ENCODE peak calls at places on chromosome X, in nine cellular contexts. One of them, this sample, is unnamed.

GRCh38 chrX:47566841-47567240 is 5.8 kb downstream of the ARAF start:
- DNase-seq in Caco-2: no peak
- DNase-seq in fibroblast of pulmonary artery: no peak
- DNase-seq in cardiac muscle cell: no peak
- DNase-seq in K562: no peak
- DNase-seq in OCI-LY7: no peak
- DNase-seq in fibroblast of mammary gland: no peak
- DNase-seq in dorsolateral prefrontal cortex: no peak
- DNase-seq in foreskin fibroblast: no peak
- DNase-seq in this sample: no peak

GRCh38 chrX:37802028-37802427 is 22.2 kb downstream of the CYBB start:
- DNase-seq in cardiac muscle cell: no peak
- DNase-seq in fibroblast of pulmonary artery: peak
- DNase-seq in OCI-LY7: no peak
- DNase-seq in fibroblast of mammary gland: no peak
- DNase-seq in foreskin fibroblast: no peak
- DNase-seq in K562: no peak
- DNase-seq in Caco-2: no peak
- DNase-seq in dorsolateral prefrontal cortex: no peak
- DNase-seq in this sample: no peak

GRCh38 chrX:72126048-72126415 is 5.7 kb downstream of the RTL5 start:
- DNase-seq in foreskin fibroblast: no peak
- DNase-seq in OCI-LY7: no peak
- DNase-seq in dorsolateral prefrontal cortex: no peak
- DNase-seq in fibroblast of mammary gland: peak
- DNase-seq in fibroblast of pulmonary artery: peak
- DNase-seq in K562: no peak
- DNase-seq in Caco-2: no peak
- DNase-seq in cardiac muscle cell: no peak
- DNase-seq in this sample: no peak

GRCh38 chrX:66030505-66031317 is 9.2 kb downstream of the VSIG4 start:
- DNase-seq in foreskin fibroblast: no peak
- DNase-seq in fibroblast of pulmonary artery: peak
- DNase-seq in fibroblast of mammary gland: peak
- DNase-seq in dorsolateral prefrontal cortex: no peak
- DNase-seq in K562: peak
- DNase-seq in Caco-2: no peak
- DNase-seq in cardiac muscle cell: peak
- DNase-seq in OCI-LY7: peak
- DNase-seq in this sample: peak

GRCh38 chrX:44058339-44058738 is 85.1 kb upstream of the NDP start:
- DNase-seq in dorsolateral prefrontal cortex: no peak
- DNase-seq in K562: no peak
- DNase-seq in cardiac muscle cell: no peak
- DNase-seq in foreskin fibroblast: no peak
- DNase-seq in OCI-LY7: no peak
- DNase-seq in fibroblast of mammary gland: no peak
- DNase-seq in fibroblast of pulmonary artery: no peak
- DNase-seq in Caco-2: no peak
- DNase-seq in this sample: no peak

GRCh38 chrX:2629316-2630168 is 61.6 kb upstream of the CD99 start:
- DNase-seq in fibroblast of mammary gland: no peak
- DNase-seq in Caco-2: peak
- DNase-seq in dorsolateral prefrontal cortex: no peak
- DNase-seq in foreskin fibroblast: no peak
- DNase-seq in cardiac muscle cell: no peak
- DNase-seq in fibroblast of pulmonary artery: no peak
- DNase-seq in K562: peak
- DNase-seq in OCI-LY7: peak
- DNase-seq in this sample: no peak

GRCh38 chrX:50609796-50610195 is 139.2 kb upstream of the DGKK start:
- DNase-seq in dorsolateral prefrontal cortex: no peak
- DNase-seq in OCI-LY7: no peak
- DNase-seq in Caco-2: no peak
- DNase-seq in fibroblast of pulmonary artery: no peak
- DNase-seq in foreskin fibroblast: no peak
- DNase-seq in K562: no peak
- DNase-seq in fibroblast of mammary gland: peak
- DNase-seq in cardiac muscle cell: no peak
- DNase-seq in this sample: peak

GRCh38 chrX:1451251-1451675 is 1.4 kb downstream of the ASMTL start:
- DNase-seq in fibroblast of pulmonary artery: no peak
- DNase-seq in fibroblast of mammary gland: no peak
- DNase-seq in K562: no peak
- DNase-seq in cardiac muscle cell: no peak
- DNase-seq in Caco-2: no peak
- DNase-seq in foreskin fibroblast: no peak
- DNase-seq in OCI-LY7: no peak
- DNase-seq in dorsolateral prefrontal cortex: no peak
- DNase-seq in this sample: no peak

GRCh38 chrX:71118985-71119535 is 664 bp downstream of the MED12 start:
- DNase-seq in Caco-2: no peak
- DNase-seq in cardiac muscle cell: no peak
- DNase-seq in K562: peak
- DNase-seq in dorsolateral prefrontal cortex: no peak
- DNase-seq in fibroblast of pulmonary artery: no peak
- DNase-seq in OCI-LY7: no peak
- DNase-seq in fibroblast of mammary gland: no peak
- DNase-seq in foreskin fibroblast: no peak
- DNase-seq in this sample: no peak

GRCh38 chrX:11758400-11759171 is 549 bp downstream of the MSL3 start:
- DNase-seq in fibroblast of mammary gland: peak
- DNase-seq in dorsolateral prefrontal cortex: peak
- DNase-seq in K562: peak
- DNase-seq in foreskin fibroblast: peak
- DNase-seq in OCI-LY7: peak
- DNase-seq in cardiac muscle cell: peak
- DNase-seq in fibroblast of pulmonary artery: peak
- DNase-seq in Caco-2: peak
- DNase-seq in this sample: peak

GRCh38 chrX:135433531-135434257 is 11.9 kb downstream of the SMIM10L2A start:
- DNase-seq in fibroblast of mammary gland: no peak
- DNase-seq in K562: no peak
- DNase-seq in dorsolateral prefrontal cortex: no peak
- DNase-seq in Caco-2: no peak
- DNase-seq in foreskin fibroblast: no peak
- DNase-seq in fibroblast of pulmonary artery: no peak
- DNase-seq in OCI-LY7: no peak
- DNase-seq in cardiac muscle cell: no peak
- DNase-seq in this sample: no peak

GRCh38 chrX:48498374-48498809 is 10.4 kb upstream of the PORCN start:
- DNase-seq in dorsolateral prefrontal cortex: no peak
- DNase-seq in cardiac muscle cell: no peak
- DNase-seq in OCI-LY7: no peak
- DNase-seq in fibroblast of mammary gland: peak
- DNase-seq in foreskin fibroblast: peak
- DNase-seq in fibroblast of pulmonary artery: peak
- DNase-seq in Caco-2: no peak
- DNase-seq in K562: no peak
- DNase-seq in this sample: peak

GRCh38 chrX:47380268-47380667 is 9.9 kb downstream of the ZNF157 start:
- DNase-seq in fibroblast of pulmonary artery: no peak
- DNase-seq in OCI-LY7: no peak
- DNase-seq in K562: no peak
- DNase-seq in foreskin fibroblast: peak
- DNase-seq in Caco-2: no peak
- DNase-seq in cardiac muscle cell: no peak
- DNase-seq in fibroblast of mammary gland: peak
- DNase-seq in dorsolateral prefrontal cortex: no peak
- DNase-seq in this sample: peak

GRCh38 chrX:69229436-69229835 is 64.2 kb upstream of the PJA1 start:
- DNase-seq in K562: no peak
- DNase-seq in dorsolateral prefrontal cortex: no peak
- DNase-seq in foreskin fibroblast: peak
- DNase-seq in cardiac muscle cell: no peak
- DNase-seq in fibroblast of pulmonary artery: peak
- DNase-seq in OCI-LY7: no peak
- DNase-seq in fibroblast of mammary gland: peak
- DNase-seq in Caco-2: no peak
- DNase-seq in this sample: peak

GRCh38 chrX:73944582-73944947 is 359.4 kb upstream of the ZCCHC13 start:
- DNase-seq in OCI-LY7: no peak
- DNase-seq in foreskin fibroblast: no peak
- DNase-seq in fibroblast of mammary gland: peak
- DNase-seq in dorsolateral prefrontal cortex: no peak
- DNase-seq in cardiac muscle cell: peak
- DNase-seq in K562: no peak
- DNase-seq in fibroblast of pulmonary artery: no peak
- DNase-seq in Caco-2: no peak
- DNase-seq in this sample: no peak

GRCh38 chrX:28099166-28099565 is 117.9 kb upstream of the DCAF8L1 start:
- DNase-seq in foreskin fibroblast: no peak
- DNase-seq in fibroblast of mammary gland: no peak
- DNase-seq in Caco-2: no peak
- DNase-seq in fibroblast of pulmonary artery: peak
- DNase-seq in K562: no peak
- DNase-seq in OCI-LY7: no peak
- DNase-seq in cardiac muscle cell: no peak
- DNase-seq in dorsolateral prefrontal cortex: no peak
- DNase-seq in this sample: no peak
- H3K4me3 ChIP-seq in foreskin fibroblast: no peak
- H3K4me3 ChIP-seq in fibroblast of mammary gland: no peak
- H3K4me3 ChIP-seq in Caco-2: no peak
- H3K4me3 ChIP-seq in fibroblast of pulmonary artery: no peak
- H3K4me3 ChIP-seq in K562: no peak
- H3K4me3 ChIP-seq in OCI-LY7: no peak
- H3K4me3 ChIP-seq in cardiac muscle cell: no peak
- H3K4me3 ChIP-seq in dorsolateral prefrontal cortex: no peak
- H3K4me3 ChIP-seq in this sample: no peak

GRCh38 chrX:88424071-88424470 is 323.0 kb upstream of the CPXCR1 start:
- DNase-seq in dorsolateral prefrontal cortex: no peak
- DNase-seq in Caco-2: no peak
- DNase-seq in cardiac muscle cell: no peak
- DNase-seq in fibroblast of pulmonary artery: no peak
- DNase-seq in K562: no peak
- DNase-seq in fibroblast of mammary gland: no peak
- DNase-seq in foreskin fibroblast: no peak
- DNase-seq in OCI-LY7: no peak
- DNase-seq in this sample: no peak

GRCh38 chrX:88424541-88424940 is 322.5 kb upstream of the CPXCR1 start:
- DNase-seq in OCI-LY7: no peak
- DNase-seq in K562: no peak
- DNase-seq in fibroblast of mammary gland: no peak
- DNase-seq in fibroblast of pulmonary artery: no peak
- DNase-seq in cardiac muscle cell: no peak
- DNase-seq in Caco-2: no peak
- DNase-seq in foreskin fibroblast: no peak
- DNase-seq in dorsolateral prefrontal cortex: no peak
- DNase-seq in this sample: no peak

GRCh38 chrX:88425739-88426138 is 321.3 kb upstream of the CPXCR1 start:
- DNase-seq in foreskin fibroblast: no peak
- DNase-seq in OCI-LY7: no peak
- DNase-seq in fibroblast of pulmonary artery: peak
- DNase-seq in Caco-2: peak
- DNase-seq in dorsolateral prefrontal cortex: no peak
- DNase-seq in K562: no peak
- DNase-seq in cardiac muscle cell: peak
- DNase-seq in fibroblast of mammary gland: peak
- DNase-seq in this sample: no peak
- TF ChIP-seq CTCF in foreskin fibroblast: no peak
- TF ChIP-seq CTCF in OCI-LY7: no peak
- TF ChIP-seq CTCF in fibroblast of pulmonary artery: peak
- TF ChIP-seq CTCF in Caco-2: no peak
- TF ChIP-seq CTCF in dorsolateral prefrontal cortex: peak
- TF ChIP-seq CTCF in K562: no peak
- TF ChIP-seq CTCF in cardiac muscle cell: no peak
- TF ChIP-seq CTCF in fibroblast of mammary gland: no peak
- TF ChIP-seq CTCF in this sample: no peak

GRCh38 chrX:103309860-103310591 is 764 bp downstream of the BEX2 start:
- DNase-seq in K562: no peak
- DNase-seq in fibroblast of mammary gland: no peak
- DNase-seq in Caco-2: no peak
- DNase-seq in OCI-LY7: no peak
- DNase-seq in dorsolateral prefrontal cortex: no peak
- DNase-seq in fibroblast of pulmonary artery: no peak
- DNase-seq in foreskin fibroblast: no peak
- DNase-seq in cardiac muscle cell: peak
- DNase-seq in this sample: no peak

GRCh38 chrX:103310592-103311400 is at the start of gene BEX2:
- DNase-seq in dorsolateral prefrontal cortex: peak
- DNase-seq in K562: peak
- DNase-seq in OCI-LY7: peak
- DNase-seq in fibroblast of mammary gland: peak
- DNase-seq in Caco-2: peak
- DNase-seq in cardiac muscle cell: peak
- DNase-seq in foreskin fibroblast: no peak
- DNase-seq in fibroblast of pulmonary artery: peak
- DNase-seq in this sample: peak

DNA sequence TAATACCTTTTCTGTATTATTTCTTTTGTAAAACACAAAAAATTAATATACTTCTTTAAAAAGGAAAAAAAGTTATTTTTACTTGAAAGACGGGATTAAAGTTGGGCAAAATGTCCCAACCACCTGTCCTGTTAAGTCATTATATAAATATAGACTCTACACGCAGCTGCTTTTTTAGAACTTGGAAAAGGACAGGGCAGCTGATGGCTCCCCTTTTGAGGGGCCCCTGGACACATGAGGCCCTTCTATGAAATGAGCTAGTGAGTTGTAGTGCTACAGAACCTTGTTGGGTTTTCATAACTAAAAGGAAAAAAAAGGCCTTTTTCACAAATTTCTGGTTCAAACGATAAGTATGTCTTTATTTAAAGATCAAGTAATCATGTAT is 603 bp upstream of the BEX2 start:
- DNase-seq in Caco-2: no peak
- DNase-seq in fibroblast of mammary gland: no peak
- DNase-seq in cardiac muscle cell: no peak
- DNase-seq in fibroblast of pulmonary artery: no peak
- DNase-seq in dorsolateral prefrontal cortex: no peak
- DNase-seq in foreskin fibroblast: no peak
- DNase-seq in K562: no peak
- DNase-seq in OCI-LY7: no peak
- DNase-seq in this sample: no peak
- H3K4me3 ChIP-seq in Caco-2: peak
- H3K4me3 ChIP-seq in fibroblast of mammary gland: no peak
- H3K4me3 ChIP-seq in cardiac muscle cell: peak
- H3K4me3 ChIP-seq in fibroblast of pulmonary artery: no peak
- H3K4me3 ChIP-seq in dorsolateral prefrontal cortex: peak
- H3K4me3 ChIP-seq in foreskin fibroblast: no peak
- H3K4me3 ChIP-seq in K562: no peak
- H3K4me3 ChIP-seq in OCI-LY7: peak
- H3K4me3 ChIP-seq in this sample: no peak

GRCh38 chrX:63561425-63561824 is 210.3 kb upstream of the SPIN4 start:
- DNase-seq in K562: peak
- DNase-seq in OCI-LY7: no peak
- DNase-seq in foreskin fibroblast: no peak
- DNase-seq in dorsolateral prefrontal cortex: no peak
- DNase-seq in cardiac muscle cell: peak
- DNase-seq in fibroblast of pulmonary artery: no peak
- DNase-seq in fibroblast of mammary gland: no peak
- DNase-seq in Caco-2: no peak
- DNase-seq in this sample: no peak
- TF ChIP-seq CTCF in K562: no peak
- TF ChIP-seq CTCF in OCI-LY7: no peak
- TF ChIP-seq CTCF in foreskin fibroblast: no peak
- TF ChIP-seq CTCF in dorsolateral prefrontal cortex: no peak
- TF ChIP-seq CTCF in cardiac muscle cell: no peak
- TF ChIP-seq CTCF in fibroblast of pulmonary artery: no peak
- TF ChIP-seq CTCF in fibroblast of mammary gland: no peak
- TF ChIP-seq CTCF in Caco-2: no peak
- TF ChIP-seq CTCF in this sample: no peak

GRCh38 chrX:41445171-41445570 is 2.0 kb upstream of the NYX start:
- DNase-seq in K562: no peak
- DNase-seq in fibroblast of pulmonary artery: no peak
- DNase-seq in dorsolateral prefrontal cortex: no peak
- DNase-seq in fibroblast of mammary gland: no peak
- DNase-seq in OCI-LY7: peak
- DNase-seq in foreskin fibroblast: no peak
- DNase-seq in Caco-2: no peak
- DNase-seq in cardiac muscle cell: no peak
- DNase-seq in this sample: no peak
- H3K4me3 ChIP-seq in K562: no peak
- H3K4me3 ChIP-seq in fibroblast of pulmonary artery: no peak
- H3K4me3 ChIP-seq in dorsolateral prefrontal cortex: no peak
- H3K4me3 ChIP-seq in fibroblast of mammary gland: no peak
- H3K4me3 ChIP-seq in OCI-LY7: peak
- H3K4me3 ChIP-seq in foreskin fibroblast: no peak
- H3K4me3 ChIP-seq in Caco-2: no peak
- H3K4me3 ChIP-seq in cardiac muscle cell: no peak
- H3K4me3 ChIP-seq in this sample: no peak

This sample was measured in epithelial cell of esophagus.